ENCODE peak calls at places on chromosome 5, in ten cellular contexts. One of them, this sample, is unnamed.

GRCh38 chr5:89327621-89328020 is 444.6 kb upstream of the MEF2C start:
- DNase-seq in epithelial cell of esophagus: no peak
- DNase-seq in fibroblast of mammary gland: no peak
- DNase-seq in uterus: no peak
- DNase-seq in IMR-90: no peak
- DNase-seq in nephron progenitor cell: no peak
- DNase-seq in breast epithelium: no peak
- DNase-seq in CD4-positive, alpha-beta T cell: no peak
- DNase-seq in CD8-positive, alpha-beta T cell: no peak
- DNase-seq in fibroblast of pulmonary artery: no peak
- DNase-seq in this sample: no peak

GRCh38 chr5:36246011-36246410 is 4.3 kb upstream of the NADK2 start:
- DNase-seq in breast epithelium: no peak
- DNase-seq in fibroblast of mammary gland: no peak
- DNase-seq in epithelial cell of esophagus: no peak
- DNase-seq in nephron progenitor cell: no peak
- DNase-seq in CD8-positive, alpha-beta T cell: no peak
- DNase-seq in CD4-positive, alpha-beta T cell: no peak
- DNase-seq in fibroblast of pulmonary artery: no peak
- DNase-seq in uterus: no peak
- DNase-seq in IMR-90: no peak
- DNase-seq in this sample: no peak

GRCh38 chr5:125412051-125412560 is 665.7 kb upstream of the ZNF608 start:
- DNase-seq in fibroblast of pulmonary artery: peak; percentile 44
- DNase-seq in epithelial cell of esophagus: peak; percentile 74
- DNase-seq in CD4-positive, alpha-beta T cell: no peak
- DNase-seq in uterus: no peak
- DNase-seq in nephron progenitor cell: peak; percentile 31
- DNase-seq in fibroblast of mammary gland: no peak
- DNase-seq in IMR-90: no peak
- DNase-seq in CD8-positive, alpha-beta T cell: no peak
- DNase-seq in breast epithelium: no peak
- DNase-seq in this sample: no peak

GRCh38 chr5:122163151-122164069 is 34.1 kb downstream of the ZNF474 start:
- DNase-seq in nephron progenitor cell: no peak
- DNase-seq in IMR-90: peak; percentile 95
- DNase-seq in fibroblast of pulmonary artery: peak; percentile 86
- DNase-seq in epithelial cell of esophagus: peak; percentile 93
- DNase-seq in CD4-positive, alpha-beta T cell: no peak
- DNase-seq in uterus: no peak
- DNase-seq in CD8-positive, alpha-beta T cell: no peak
- DNase-seq in breast epithelium: no peak
- DNase-seq in fibroblast of mammary gland: peak; percentile 98
- DNase-seq in this sample: peak; percentile 88

GRCh38 chr5:55171471-55171870 is 1.5 kb downstream of the CDC20B start:
- DNase-seq in fibroblast of mammary gland: no peak
- DNase-seq in breast epithelium: no peak
- DNase-seq in nephron progenitor cell: no peak
- DNase-seq in IMR-90: no peak
- DNase-seq in epithelial cell of esophagus: no peak
- DNase-seq in fibroblast of pulmonary artery: no peak
- DNase-seq in CD4-positive, alpha-beta T cell: no peak
- DNase-seq in CD8-positive, alpha-beta T cell: no peak
- DNase-seq in uterus: no peak
- DNase-seq in this sample: no peak

GRCh38 chr5:2740051-2740848 is 11.2 kb downstream of the IRX2 start:
- DNase-seq in IMR-90: no peak
- DNase-seq in nephron progenitor cell: no peak
- DNase-seq in fibroblast of pulmonary artery: no peak
- DNase-seq in fibroblast of mammary gland: no peak
- DNase-seq in epithelial cell of esophagus: peak; percentile 29
- DNase-seq in CD8-positive, alpha-beta T cell: no peak
- DNase-seq in uterus: no peak
- DNase-seq in breast epithelium: no peak
- DNase-seq in CD4-positive, alpha-beta T cell: no peak
- DNase-seq in this sample: no peak

GRCh38 chr5:129718766-129719165 is 29.1 kb upstream of the MINAR2 start:
- DNase-seq in uterus: no peak
- DNase-seq in CD4-positive, alpha-beta T cell: no peak
- DNase-seq in IMR-90: no peak
- DNase-seq in epithelial cell of esophagus: no peak
- DNase-seq in breast epithelium: no peak
- DNase-seq in fibroblast of pulmonary artery: peak; percentile 9
- DNase-seq in CD8-positive, alpha-beta T cell: no peak
- DNase-seq in fibroblast of mammary gland: peak; percentile 54
- DNase-seq in nephron progenitor cell: no peak
- DNase-seq in this sample: no peak

GRCh38 chr5:83368835-83369234 is 102.7 kb upstream of the VCAN start:
- DNase-seq in fibroblast of mammary gland: peak; percentile 55
- DNase-seq in CD4-positive, alpha-beta T cell: no peak
- DNase-seq in CD8-positive, alpha-beta T cell: no peak
- DNase-seq in nephron progenitor cell: no peak
- DNase-seq in breast epithelium: no peak
- DNase-seq in fibroblast of pulmonary artery: no peak
- DNase-seq in epithelial cell of esophagus: no peak
- DNase-seq in uterus: no peak
- DNase-seq in IMR-90: no peak
- DNase-seq in this sample: no peak

GRCh38 chr5:538271-538771 is 14.1 kb upstream of the SLC9A3 start:
- DNase-seq in CD4-positive, alpha-beta T cell: no peak
- DNase-seq in breast epithelium: no peak
- DNase-seq in CD8-positive, alpha-beta T cell: no peak
- DNase-seq in fibroblast of pulmonary artery: no peak
- DNase-seq in IMR-90: no peak
- DNase-seq in nephron progenitor cell: no peak
- DNase-seq in uterus: no peak
- DNase-seq in fibroblast of mammary gland: no peak
- DNase-seq in epithelial cell of esophagus: no peak
- DNase-seq in this sample: no peak

GRCh38 chr5:54311178-54311811 is 922 bp upstream of the ARL15 start:
- DNase-seq in breast epithelium: no peak
- DNase-seq in fibroblast of mammary gland: peak; percentile 33
- DNase-seq in uterus: no peak
- DNase-seq in epithelial cell of esophagus: peak; percentile 30
- DNase-seq in CD4-positive, alpha-beta T cell: no peak
- DNase-seq in nephron progenitor cell: no peak
- DNase-seq in IMR-90: peak; percentile 26
- DNase-seq in fibroblast of pulmonary artery: peak; percentile 29
- DNase-seq in CD8-positive, alpha-beta T cell: no peak
- DNase-seq in this sample: no peak

GRCh38 chr5:168612123-168612522 is 33.0 kb upstream of the PANK3 start:
- DNase-seq in CD8-positive, alpha-beta T cell: no peak
- DNase-seq in breast epithelium: no peak
- DNase-seq in IMR-90: no peak
- DNase-seq in fibroblast of pulmonary artery: peak; percentile 11
- DNase-seq in nephron progenitor cell: no peak
- DNase-seq in CD4-positive, alpha-beta T cell: no peak
- DNase-seq in uterus: no peak
- DNase-seq in epithelial cell of esophagus: peak; percentile 40
- DNase-seq in fibroblast of mammary gland: no peak
- DNase-seq in this sample: no peak

GRCh38 chr5:1883120-1883924 is 597 bp upstream of the IRX4 start:
- DNase-seq in nephron progenitor cell: peak; percentile 59
- DNase-seq in CD8-positive, alpha-beta T cell: no peak
- DNase-seq in CD4-positive, alpha-beta T cell: no peak
- DNase-seq in fibroblast of pulmonary artery: no peak
- DNase-seq in fibroblast of mammary gland: no peak
- DNase-seq in breast epithelium: no peak
- DNase-seq in IMR-90: no peak
- DNase-seq in uterus: no peak
- DNase-seq in epithelial cell of esophagus: peak; percentile 58
- DNase-seq in this sample: no peak

GRCh38 chr5:180034564-180034963 is 37.0 kb downstream of the RNF130 start:
- DNase-seq in uterus: no peak
- DNase-seq in breast epithelium: no peak
- DNase-seq in fibroblast of mammary gland: peak; percentile 84
- DNase-seq in CD8-positive, alpha-beta T cell: no peak
- DNase-seq in epithelial cell of esophagus: peak; percentile 77
- DNase-seq in CD4-positive, alpha-beta T cell: no peak
- DNase-seq in fibroblast of pulmonary artery: peak; percentile 20
- DNase-seq in IMR-90: peak; percentile 63
- DNase-seq in nephron progenitor cell: no peak
- DNase-seq in this sample: no peak

DNA sequence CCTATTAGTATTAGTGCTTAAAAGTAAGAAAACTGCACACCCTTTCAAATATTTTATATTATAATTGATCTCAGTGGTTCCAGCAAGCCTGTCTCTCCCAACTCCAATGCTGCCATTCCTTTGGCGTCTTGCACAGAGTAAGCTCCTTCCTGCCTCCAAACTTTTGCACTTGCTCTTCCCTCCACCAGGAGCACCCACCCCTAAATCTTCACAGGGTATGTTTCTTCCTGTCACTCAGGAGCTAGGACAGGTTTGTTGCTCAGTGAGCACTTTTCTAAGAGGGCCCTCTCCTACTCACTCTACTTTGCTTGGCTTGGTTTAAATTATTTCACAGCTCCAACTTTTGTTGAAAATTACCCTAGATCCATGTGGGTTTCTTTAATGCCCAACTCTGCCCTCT is 189.1 kb upstream of the ADRA1B start:
- DNase-seq in nephron progenitor cell: no peak
- DNase-seq in fibroblast of pulmonary artery: no peak
- DNase-seq in uterus: no peak
- DNase-seq in breast epithelium: no peak
- DNase-seq in epithelial cell of esophagus: no peak
- DNase-seq in CD4-positive, alpha-beta T cell: no peak
- DNase-seq in CD8-positive, alpha-beta T cell: no peak
- DNase-seq in fibroblast of mammary gland: no peak
- DNase-seq in IMR-90: no peak
- DNase-seq in this sample: no peak
- TF ChIP-seq CTCF in nephron progenitor cell: no peak
- TF ChIP-seq CTCF in fibroblast of pulmonary artery: no peak
- TF ChIP-seq CTCF in uterus: no peak
- TF ChIP-seq CTCF in breast epithelium: no peak
- TF ChIP-seq CTCF in epithelial cell of esophagus: no peak
- TF ChIP-seq CTCF in CD4-positive, alpha-beta T cell: no peak
- TF ChIP-seq CTCF in CD8-positive, alpha-beta T cell: no peak
- TF ChIP-seq CTCF in fibroblast of mammary gland: no peak
- TF ChIP-seq CTCF in IMR-90: no peak
- TF ChIP-seq CTCF in this sample: no peak

GRCh38 chr5:120806132-120806531 is 342.0 kb downstream of the PRR16 start:
- DNase-seq in epithelial cell of esophagus: peak; percentile 4
- DNase-seq in IMR-90: peak; percentile 56
- DNase-seq in CD4-positive, alpha-beta T cell: no peak
- DNase-seq in uterus: no peak
- DNase-seq in CD8-positive, alpha-beta T cell: no peak
- DNase-seq in fibroblast of pulmonary artery: peak; percentile 20
- DNase-seq in fibroblast of mammary gland: peak; percentile 63
- DNase-seq in breast epithelium: no peak
- DNase-seq in nephron progenitor cell: no peak
- DNase-seq in this sample: no peak

GRCh38 chr5:120808606-120809005 is 344.5 kb downstream of the PRR16 start:
- DNase-seq in fibroblast of mammary gland: no peak
- DNase-seq in breast epithelium: no peak
- DNase-seq in epithelial cell of esophagus: no peak
- DNase-seq in CD4-positive, alpha-beta T cell: no peak
- DNase-seq in fibroblast of pulmonary artery: no peak
- DNase-seq in IMR-90: peak; percentile 36
- DNase-seq in nephron progenitor cell: no peak
- DNase-seq in CD8-positive, alpha-beta T cell: no peak
- DNase-seq in uterus: no peak
- DNase-seq in this sample: no peak

GRCh38 chr5:120808135-120808534 is 344.0 kb downstream of the PRR16 start:
- DNase-seq in nephron progenitor cell: no peak
- DNase-seq in fibroblast of pulmonary artery: peak; percentile 6
- DNase-seq in CD4-positive, alpha-beta T cell: no peak
- DNase-seq in epithelial cell of esophagus: no peak
- DNase-seq in uterus: no peak
- DNase-seq in breast epithelium: no peak
- DNase-seq in IMR-90: peak; percentile 39
- DNase-seq in CD8-positive, alpha-beta T cell: no peak
- DNase-seq in fibroblast of mammary gland: no peak
- DNase-seq in this sample: no peak

DNA sequence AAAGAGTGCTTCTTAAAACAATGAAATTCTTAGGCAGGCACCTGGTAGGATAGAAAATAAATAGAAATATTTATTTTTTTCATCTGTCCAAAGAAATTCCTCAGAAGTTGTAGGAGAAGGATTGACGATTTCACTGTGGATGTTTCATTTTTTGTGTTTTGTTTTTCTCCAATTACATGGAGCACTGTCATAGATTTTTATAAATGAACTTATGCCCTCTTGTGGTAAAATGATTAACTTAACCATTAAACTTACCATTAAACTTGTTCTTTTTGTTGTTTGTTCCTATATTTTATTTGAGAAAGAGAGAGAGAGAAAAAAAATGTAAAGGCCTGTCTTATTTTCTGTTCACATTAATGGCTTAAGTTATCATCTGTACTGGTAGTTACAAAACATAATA is 339.2 kb downstream of the PRR16 start:
- DNase-seq in IMR-90: peak; percentile 54
- DNase-seq in breast epithelium: no peak
- DNase-seq in CD8-positive, alpha-beta T cell: no peak
- DNase-seq in fibroblast of mammary gland: peak; percentile 54
- DNase-seq in epithelial cell of esophagus: peak; percentile 18
- DNase-seq in CD4-positive, alpha-beta T cell: no peak
- DNase-seq in fibroblast of pulmonary artery: peak; percentile 44
- DNase-seq in uterus: no peak
- DNase-seq in nephron progenitor cell: no peak
- DNase-seq in this sample: no peak
- TF ChIP-seq CTCF in IMR-90: peak; percentile 43
- TF ChIP-seq CTCF in breast epithelium: no peak
- TF ChIP-seq CTCF in CD8-positive, alpha-beta T cell: no peak
- TF ChIP-seq CTCF in fibroblast of mammary gland: peak; percentile 18
- TF ChIP-seq CTCF in epithelial cell of esophagus: no peak
- TF ChIP-seq CTCF in CD4-positive, alpha-beta T cell: no peak
- TF ChIP-seq CTCF in fibroblast of pulmonary artery: peak; percentile 4
- TF ChIP-seq CTCF in uterus: peak; percentile 29
- TF ChIP-seq CTCF in nephron progenitor cell: peak; percentile 26
- TF ChIP-seq CTCF in this sample: no peak

GRCh38 chr5:142110046-142110531 is 1.5 kb downstream of the NDFIP1 start:
- DNase-seq in fibroblast of pulmonary artery: peak; percentile 40
- DNase-seq in IMR-90: peak; percentile 59
- DNase-seq in breast epithelium: no peak
- DNase-seq in epithelial cell of esophagus: peak; percentile 36
- DNase-seq in CD4-positive, alpha-beta T cell: no peak
- DNase-seq in fibroblast of mammary gland: peak; percentile 58
- DNase-seq in CD8-positive, alpha-beta T cell: no peak
- DNase-seq in uterus: no peak
- DNase-seq in nephron progenitor cell: peak; percentile 5
- DNase-seq in this sample: no peak
- TF ChIP-seq CTCF in fibroblast of pulmonary artery: peak; percentile 17
- TF ChIP-seq CTCF in IMR-90: no peak
- TF ChIP-seq CTCF in breast epithelium: no peak
- TF ChIP-seq CTCF in epithelial cell of esophagus: peak; percentile 10
- TF ChIP-seq CTCF in CD4-positive, alpha-beta T cell: no peak
- TF ChIP-seq CTCF in fibroblast of mammary gland: peak; percentile 9
- TF ChIP-seq CTCF in CD8-positive, alpha-beta T cell: no peak
- TF ChIP-seq CTCF in uterus: no peak
- TF ChIP-seq CTCF in nephron progenitor cell: no peak
- TF ChIP-seq CTCF in this sample: no peak

DNA sequence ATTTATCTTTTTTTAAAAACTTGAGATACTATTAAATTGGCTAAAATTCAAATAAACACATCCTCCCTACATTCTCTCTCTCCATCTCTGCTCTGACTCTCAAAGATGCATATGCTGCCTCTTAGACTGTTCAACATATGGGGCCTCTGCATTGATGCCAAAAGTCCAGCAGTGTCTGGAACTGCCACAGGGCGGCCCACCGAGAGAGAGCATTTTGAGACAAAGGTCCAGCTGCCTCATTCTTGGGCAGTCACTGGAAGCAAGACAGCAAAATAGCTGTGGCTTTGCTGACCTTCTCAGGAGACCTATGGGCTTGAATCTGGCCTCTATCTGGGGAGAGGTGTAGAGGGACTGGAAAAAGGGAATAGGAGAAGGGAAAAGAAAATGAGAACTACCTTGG is 12.9 kb upstream of the TSSK1B start:
- DNase-seq in nephron progenitor cell: no peak
- DNase-seq in epithelial cell of esophagus: no peak
- DNase-seq in IMR-90: no peak
- DNase-seq in breast epithelium: no peak
- DNase-seq in CD8-positive, alpha-beta T cell: no peak
- DNase-seq in uterus: no peak
- DNase-seq in fibroblast of pulmonary artery: peak; percentile 13
- DNase-seq in CD4-positive, alpha-beta T cell: no peak
- DNase-seq in fibroblast of mammary gland: peak; percentile 6
- DNase-seq in this sample: no peak
- TF ChIP-seq CTCF in nephron progenitor cell: peak; percentile 11
- TF ChIP-seq CTCF in epithelial cell of esophagus: no peak
- TF ChIP-seq CTCF in IMR-90: no peak
- TF ChIP-seq CTCF in breast epithelium: no peak
- TF ChIP-seq CTCF in CD8-positive, alpha-beta T cell: no peak
- TF ChIP-seq CTCF in uterus: no peak
- TF ChIP-seq CTCF in fibroblast of pulmonary artery: peak; percentile 30
- TF ChIP-seq CTCF in CD4-positive, alpha-beta T cell: no peak
- TF ChIP-seq CTCF in fibroblast of mammary gland: peak; percentile 19
- TF ChIP-seq CTCF in this sample: peak; percentile 28